ENCODE peak calls at places on chromosomes 3 and 15, in six cellular contexts. D is neural progenitor cell, N is fibroblast of lung, C is osteoblast, T is endothelial cell of umbilical vein, W is HCT116. R is an unnamed sample. For H3K4me1, the result is how much of the 10 kb centered on the place peaks cover.

GRCh38 chr15:77014137-77015081 is 19.5 kb downstream of the PSTPIP1 start:
- DNase-seq in D (no peak), N (no peak), C (peak), T (no peak), W (no peak), R (no peak)

GRCh38 chr3:161649900-161650484 is 153.4 kb downstream of the OTOL1 start:
- DNase-seq in D (no peak), N (no peak), C (no peak), T (no peak), W (no peak), R (no peak)

GRCh38 chr3:29694783-29695182 is 413.9 kb downstream of the RBMS3 start:
- DNase-seq in D (no peak), N (peak), C (peak), T (peak), W (peak), R (peak)

GRCh38 chr15:81292516-81293001 is 31.4 kb downstream of the STARD5 start:
- DNase-seq in D (no peak), N (no peak), C (no peak), T (no peak), W (no peak), R (no peak)

GRCh38 chr15:80233511-80234080 is 18.4 kb downstream of the CTXND1 start:
- DNase-seq in D (peak), N (no peak), C (no peak), T (no peak), W (no peak), R (no peak)

GRCh38 chr3:127005864-127006500 is 23.1 kb downstream of the PLXNA1 start:
- DNase-seq in D (no peak), N (no peak), C (peak), T (no peak), W (no peak), R (peak)

GRCh38 chr3:80000022-80000421 is 232.2 kb upstream of the ROBO1 start:
- DNase-seq in D (no peak), N (no peak), C (no peak), T (peak), W (no peak), R (peak)

GRCh38 chr15:99326235-99326634 is 75.0 kb downstream of the LRRC28 start:
- DNase-seq in D (no peak), N (no peak), C (no peak), T (no peak), W (no peak), R (no peak)

GRCh38 chr3:136734382-136735070 is 17.7 kb downstream of the STAG1 start:
- DNase-seq in D (peak), N (no peak), C (no peak), T (peak), W (no peak), R (no peak)

GRCh38 chr15:49830411-49830810 is 209.6 kb downstream of the DTWD1 start:
- DNase-seq in D (no peak), N (no peak), C (no peak), T (no peak), W (no peak), R (no peak)

GRCh38 chr15:25579127-25579526 is 140.3 kb upstream of the UBE3A start:
- DNase-seq in D (no peak), N (no peak), C (no peak), T (no peak), W (no peak), R (no peak)

GRCh38 chr3:183584246-183584913 is 28.9 kb upstream of the KLHL6 start:
- DNase-seq in D (no peak), N (peak), C (no peak), T (peak), W (no peak), R (no peak)

GRCh38 chr15:91592586-91592985 is 260.9 kb upstream of the SLCO3A1 start:
- DNase-seq in D (no peak), N (no peak), C (no peak), T (no peak), W (no peak), R (no peak)

GRCh38 chr3:20422391-20422790 is 236.4 kb upstream of the SGO1 start:
- DNase-seq in D (no peak), N (no peak), C (no peak), T (no peak), W (no peak), R (no peak)

GRCh38 chr3:66985336-66985920 is 12.7 kb upstream of the KBTBD8 start:
- DNase-seq in D (no peak), N (no peak), C (no peak), T (no peak), W (no peak), R (no peak)

GRCh38 chr3:84836961-84837360 is 121.8 kb upstream of the CADM2 start:
- DNase-seq in D (no peak), N (no peak), C (no peak), T (no peak), W (no peak), R (no peak)

GRCh38 chr15:62324382-62324781 is 159.3 kb upstream of the C2CD4B start:
- DNase-seq in D (no peak), N (no peak), C (no peak), T (no peak), W (no peak), R (peak)

GRCh38 chr15:23869391-23869790 is 182.3 kb upstream of the NDN start:
- DNase-seq in D (peak), N (no peak), C (no peak), T (no peak), W (no peak), R (no peak)

GRCh38 chr3:85710490-85710889 is 751.7 kb downstream of the CADM2 start:
- DNase-seq in D (no peak), N (peak), C (no peak), T (no peak), W (no peak), R (peak)

GRCh38 chr15:90889736-90890456 is 5.6 kb downstream of the FES start:
- DNase-seq in D (no peak), N (no peak), C (peak), T (no peak), W (no peak), R (no peak)

GRCh38 chr15:61051570-61052031 is 177.5 kb downstream of the RORA start:
- DNase-seq in D (peak), N (peak), C (peak), T (peak), W (no peak), R (peak)

GRCh38 chr3:10205461-10206165 is 40.9 kb downstream of the IRAK2 start:
- DNase-seq in D (no peak), N (peak), C (peak), T (peak), W (peak), R (peak)

GRCh38 chr3:169147246-169148008 is 516.1 kb downstream of the MECOM start:
- DNase-seq in D (peak), N (peak), C (peak), T (peak), W (no peak), R (peak)

GRCh38 chr15:43515731-43516130 is 1.7 kb upstream of the MAP1A start:
- DNase-seq in D (no peak), N (no peak), C (peak), T (no peak), W (no peak), R (no peak)

GRCh38 chr15:43516801-43517353 is 531 bp upstream of the MAP1A start:
- DNase-seq in D (no peak), N (peak), C (peak), T (no peak), W (no peak), R (peak)

GRCh38 chr15:43516185-43516584 is 1.2 kb upstream of the MAP1A start:
- DNase-seq in D (no peak), N (peak), C (peak), T (no peak), W (no peak), R (no peak)

GRCh38 chr15:43513550-43513949 is 3.9 kb upstream of the MAP1A start:
- DNase-seq in D (no peak), N (no peak), C (no peak), T (no peak), W (no peak), R (no peak)

GRCh38 chr15:43514241-43515057 is 3.0 kb upstream of the MAP1A start:
- DNase-seq in D (peak), N (peak), C (peak), T (peak), W (no peak), R (peak)
- H3K4me1 ChIP-seq in D (under half), N (under half), C (half or more), T (under half), W (under half), R (under half)

GRCh38 chr15:89880727-89881126 is 13.1 kb downstream of the AP3S2 start:
- DNase-seq in D (no peak), N (no peak), C (no peak), T (peak), W (no peak), R (no peak)

GRCh38 chr15:89878323-89878722 is 15.5 kb downstream of the AP3S2 start:
- DNase-seq in D (no peak), N (no peak), C (no peak), T (no peak), W (no peak), R (no peak)

GRCh38 chr15:89876736-89877135 is 17.1 kb downstream of the AP3S2 start:
- DNase-seq in D (no peak), N (no peak), C (no peak), T (no peak), W (no peak), R (no peak)

GRCh38 chr15:89870688-89871288 is 23.0 kb downstream of the AP3S2 start:
- DNase-seq in D (no peak), N (no peak), C (no peak), T (no peak), W (no peak), R (no peak)

GRCh38 chr15:89874926-89875564 is 18.7 kb downstream of the AP3S2 start:
- DNase-seq in D (peak), N (peak), C (peak), T (peak), W (peak), R (peak)
- H2AFZ ChIP-seq in D (no peak), N (no peak), C (no peak), T (no peak), W (no peak), R (no peak)

GRCh38 chr3:195284842-195285241 is 13.9 kb upstream of the XXYLT1 start:
- DNase-seq in D (no peak), N (no peak), C (no peak), T (no peak), W (no peak), R (no peak)
- H3K4me1 ChIP-seq in D (under half), N (under half), C (under half), T (under half), W (under half), R (under half)

GRCh38 chr15:57634290-57634689 is 42.6 kb downstream of the MYZAP start:
- DNase-seq in D (no peak), N (no peak), C (no peak), T (no peak), W (no peak), R (no peak)
- H2AFZ ChIP-seq in D (no peak), N (no peak), C (no peak), T (no peak), W (no peak), R (no peak)

GRCh38 chr3:58016710-58017109 is 8.5 kb downstream of the FLNB start:
- DNase-seq in D (no peak), N (no peak), C (no peak), T (no peak), W (no peak), R (no peak)
- H3K4me1 ChIP-seq in D (under half), N (under half), C (under half), T (half or more), W (under half), R (under half)

GRCh38 chr15:38862104-38862503 is 297.5 kb upstream of the RASGRP1 start:
- DNase-seq in D (no peak), N (no peak), C (no peak), T (no peak), W (no peak), R (no peak)

GRCh38 chr15:38860682-38861081 is 296.1 kb upstream of the RASGRP1 start:
- DNase-seq in D (no peak), N (no peak), C (no peak), T (no peak), W (no peak), R (no peak)

GRCh38 chr15:38860253-38860652 is 295.6 kb upstream of the RASGRP1 start:
- DNase-seq in D (no peak), N (no peak), C (no peak), T (no peak), W (no peak), R (no peak)

GRCh38 chr15:38859574-38859973 is 295.0 kb upstream of the RASGRP1 start:
- DNase-seq in D (no peak), N (no peak), C (no peak), T (no peak), W (no peak), R (no peak)

GRCh38 chr15:38861108-38861507 is 296.5 kb upstream of the RASGRP1 start:
- DNase-seq in D (no peak), N (no peak), C (no peak), T (no peak), W (no peak), R (no peak)
- H2AFZ ChIP-seq in D (no peak), N (no peak), C (peak), T (no peak), W (no peak), R (no peak)